ENCODE peak calls at places on chromosomes 1 and 21, in six cellular contexts. H is AG04450; W is lower lobe of right lung; L is ascending aorta; Y is naive thymus-derived CD4-positive, alpha-beta T cell; V is MM.1S. T is an unnamed sample.

GRCh38 chr1:85135456-85135798 is 65.4 kb downstream of the SYDE2 start:
- DNase-seq in H (no peak), W (no peak), L (no peak), Y (no peak), V (no peak), T (no peak)

GRCh38 chr1:152013664-152014237 is 20.1 kb upstream of the S100A10 start:
- DNase-seq in H (no peak), W (peak), L (no peak), Y (no peak), V (peak), T (peak)

GRCh38 chr21:30839304-30839703 is 9.7 kb upstream of the KRTAP7-1 start:
- DNase-seq in H (no peak), W (no peak), L (no peak), Y (no peak), V (peak), T (no peak)

GRCh38 chr1:206856674-206857464 is 8.6 kb upstream of the IL20 start:
- DNase-seq in H (no peak), W (no peak), L (no peak), Y (peak), V (peak), T (no peak)

GRCh38 chr1:161801955-161802354 is 35.8 kb downstream of the ATF6 start:
- DNase-seq in H (no peak), W (no peak), L (no peak), Y (no peak), V (peak), T (no peak)

GRCh38 chr1:85585845-85586244 is 5.3 kb downstream of the CCN1 start:
- DNase-seq in H (peak), W (no peak), L (peak), Y (no peak), V (no peak), T (no peak)

GRCh38 chr1:220135755-220136154 is 41.8 kb downstream of the IARS2 start:
- DNase-seq in H (no peak), W (no peak), L (no peak), Y (no peak), V (no peak), T (no peak)

GRCh38 chr1:86015375-86015774 is 141.2 kb downstream of the COL24A1 start:
- DNase-seq in H (no peak), W (no peak), L (no peak), Y (no peak), V (no peak), T (no peak)

GRCh38 chr1:107076846-107077245 is 20.4 kb downstream of the PRMT6 start:
- DNase-seq in H (peak), W (no peak), L (no peak), Y (no peak), V (no peak), T (no peak)

GRCh38 chr1:5430911-5431310 is 561.3 kb downstream of the NPHP4 start:
- DNase-seq in H (no peak), W (no peak), L (no peak), Y (no peak), V (no peak), T (no peak)

GRCh38 chr1:244599937-244600350 is 53.0 kb upstream of the DESI2 start:
- DNase-seq in H (peak), W (no peak), L (peak), Y (no peak), V (peak), T (peak)

GRCh38 chr1:185745165-185745564 is 11.0 kb downstream of the HMCN1 start:
- DNase-seq in H (no peak), W (no peak), L (no peak), Y (no peak), V (no peak), T (no peak)

GRCh38 chr21:33359446-33359845 is 34.7 kb downstream of the IFNAR1 start:
- DNase-seq in H (no peak), W (no peak), L (no peak), Y (no peak), V (no peak), T (no peak)

GRCh38 chr1:1164701-1165451 is 8.8 kb upstream of the TTLL10 start:
- DNase-seq in H (no peak), W (no peak), L (no peak), Y (no peak), V (no peak), T (peak)

GRCh38 chr1:60265560-60266535 is 192.3 kb upstream of the C1orf87 start:
- DNase-seq in H (no peak), W (no peak), L (no peak), Y (no peak), V (no peak), T (no peak)

GRCh38 chr1:59177756-59178155 is 119.1 kb upstream of the FGGY start:
- DNase-seq in H (no peak), W (no peak), L (no peak), Y (no peak), V (no peak), T (no peak)

GRCh38 chr21:33029512-33029921 is 3.8 kb downstream of the OLIG2 start:
- DNase-seq in H (no peak), W (no peak), L (no peak), Y (no peak), V (no peak), T (no peak)

GRCh38 chr1:113886417-113887391 is 677 bp downstream of the BCL2L15 start:
- DNase-seq in H (no peak), W (no peak), L (no peak), Y (no peak), V (no peak), T (peak)

GRCh38 chr1:94683886-94684285 is 136.3 kb upstream of the SLC44A3 start:
- DNase-seq in H (no peak), W (no peak), L (no peak), Y (no peak), V (no peak), T (no peak)

GRCh38 chr1:159828916-159829634 is 2.4 kb downstream of the SLAMF8 start:
- DNase-seq in H (no peak), W (peak), L (peak), Y (no peak), V (peak), T (peak)

GRCh38 chr1:10033359-10033845 is 644 bp downstream of the UBE4B start:
- DNase-seq in H (no peak), W (no peak), L (no peak), Y (no peak), V (peak), T (no peak)

GRCh38 chr21:45357436-45358260 is 47.3 kb upstream of the COL18A1 start:
- DNase-seq in H (no peak), W (peak), L (no peak), Y (no peak), V (no peak), T (peak)

GRCh38 chr1:170369000-170369399 is 163.0 kb upstream of the GORAB start:
- DNase-seq in H (no peak), W (no peak), L (no peak), Y (no peak), V (no peak), T (no peak)

GRCh38 chr1:93980881-93981280 is 71.7 kb upstream of the GCLM start:
- DNase-seq in H (no peak), W (no peak), L (no peak), Y (no peak), V (no peak), T (no peak)

GRCh38 chr1:3518256-3518655 is 63.8 kb downstream of the ARHGEF16 start:
- DNase-seq in H (no peak), W (no peak), L (no peak), Y (peak), V (no peak), T (no peak)

GRCh38 chr1:107858323-107858722 is 106.7 kb downstream of the VAV3 start:
- DNase-seq in H (no peak), W (no peak), L (no peak), Y (no peak), V (no peak), T (no peak)

GRCh38 chr21:45199201-45199600 is 88.5 kb downstream of the POFUT2 start:
- DNase-seq in H (no peak), W (no peak), L (no peak), Y (no peak), V (no peak), T (no peak)

GRCh38 chr1:63128562-63128961 is 193.8 kb upstream of the FOXD3 start:
- DNase-seq in H (no peak), W (no peak), L (no peak), Y (no peak), V (no peak), T (no peak)

GRCh38 chr1:65067491-65068201 is 80.4 kb upstream of the AK4 start:
- DNase-seq in H (no peak), W (peak), L (peak), Y (peak), V (peak), T (peak)

GRCh38 chr1:159790237-159790917 is 9.6 kb downstream of the DUSP23 start:
- DNase-seq in H (no peak), W (no peak), L (no peak), Y (no peak), V (peak), T (no peak)

GRCh38 chr1:39061951-39062350 is 35.8 kb downstream of the NDUFS5 start:
- DNase-seq in H (no peak), W (no peak), L (no peak), Y (no peak), V (no peak), T (no peak)

GRCh38 chr1:157137051-157137772 is 983 bp downstream of the ETV3 start:
- DNase-seq in H (no peak), W (no peak), L (no peak), Y (no peak), V (peak), T (no peak)

DNA sequence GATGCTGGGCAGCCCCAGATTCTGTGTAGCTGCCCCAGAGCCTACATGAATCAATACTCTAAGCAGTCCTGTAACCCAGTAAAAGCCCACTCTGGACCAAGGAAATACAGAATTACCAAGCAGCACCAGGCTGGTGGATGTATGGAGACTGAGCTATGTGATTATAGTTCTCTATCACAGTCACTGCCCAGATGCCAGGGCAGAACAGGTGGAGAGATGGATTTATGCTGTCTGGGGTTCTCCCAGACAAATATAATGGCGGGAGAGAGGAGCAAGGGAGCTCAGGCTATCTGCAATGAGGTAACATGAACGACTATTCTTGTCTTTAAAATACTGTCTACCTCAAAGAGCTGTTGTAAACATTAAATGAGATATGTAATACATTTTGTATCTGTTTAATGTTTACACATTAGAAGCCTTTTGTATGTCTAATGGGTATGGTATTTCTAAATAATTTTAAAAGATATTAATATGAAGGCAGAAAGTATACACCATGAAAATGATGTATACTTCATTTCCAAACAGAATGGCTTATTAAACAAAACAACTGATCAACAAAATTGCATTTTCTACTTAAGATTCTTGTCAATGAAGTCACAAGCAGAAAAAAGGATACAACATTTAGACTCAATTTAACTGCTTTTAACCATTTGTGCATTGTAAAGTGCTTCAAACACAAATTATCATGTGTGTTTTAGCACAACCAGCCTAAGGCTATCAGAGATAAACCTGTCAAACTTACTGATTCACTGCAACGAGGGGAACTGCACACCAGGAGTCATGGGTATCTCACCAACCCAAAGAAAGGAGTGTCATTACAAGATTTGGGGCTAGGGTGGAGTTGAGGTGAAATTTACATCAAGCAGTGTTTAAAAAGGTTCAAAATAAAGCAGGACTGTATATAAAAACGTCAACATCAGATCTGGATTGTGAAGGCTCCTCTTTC is 3.0 kb downstream of the SDE2 start:
- DNase-seq in H (no peak), W (no peak), L (no peak), Y (no peak), V (no peak), T (no peak)
- H3K27ac ChIP-seq in H (no peak), W (no peak), L (no peak), Y (peak), V (no peak), T (no peak)

DNA sequence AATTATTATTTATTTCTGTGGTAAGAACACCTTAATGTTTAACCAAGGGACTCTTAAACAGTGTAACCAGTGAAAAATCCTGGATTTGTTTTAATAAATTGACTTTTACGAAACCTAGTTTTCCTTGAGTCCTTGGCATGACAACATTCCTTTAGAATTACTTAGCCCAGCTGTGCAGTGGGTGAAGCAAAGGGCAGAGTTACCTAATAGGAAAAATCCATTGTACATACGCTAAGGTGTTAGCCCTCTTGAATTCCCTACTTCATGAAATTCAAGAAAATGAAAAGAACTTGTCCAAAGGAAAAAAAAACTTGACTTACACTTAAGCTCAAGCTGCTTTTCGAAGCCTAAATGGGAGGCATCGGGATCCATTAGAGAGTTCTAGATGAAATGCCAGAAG is 852.0 kb upstream of the ADAMTS5 start:
- DNase-seq in H (no peak), W (no peak), L (no peak), Y (no peak), V (no peak), T (no peak)
- H3K27ac ChIP-seq in H (no peak), W (peak), L (no peak), Y (no peak), V (no peak), T (no peak)

GRCh38 chr1:8791819-8792218 is 25.6 kb downstream of the RERE start:
- DNase-seq in H (no peak), W (no peak), L (no peak), Y (no peak), V (no peak), T (no peak)

GRCh38 chr1:8790987-8791386 is 26.5 kb downstream of the RERE start:
- DNase-seq in H (no peak), W (no peak), L (no peak), Y (no peak), V (no peak), T (no peak)

GRCh38 chr1:8787218-8787617 is 30.2 kb downstream of the RERE start:
- DNase-seq in H (no peak), W (no peak), L (no peak), Y (no peak), V (no peak), T (no peak)

GRCh38 chr1:8790478-8790877 is 27.0 kb downstream of the RERE start:
- DNase-seq in H (no peak), W (no peak), L (no peak), Y (no peak), V (no peak), T (no peak)

GRCh38 chr1:8789314-8790214 is 27.9 kb downstream of the RERE start:
- DNase-seq in H (no peak), W (no peak), L (no peak), Y (no peak), V (no peak), T (no peak)
- H3K27ac ChIP-seq in H (no peak), W (peak), L (no peak), Y (no peak), V (no peak), T (no peak)

GRCh38 chr1:155131846-155132245 is 3.8 kb upstream of the SLC50A1 start:
- DNase-seq in H (no peak), W (no peak), L (no peak), Y (no peak), V (no peak), T (no peak)

GRCh38 chr1:155128755-155129473 is 1.2 kb downstream of the EFNA1 start:
- DNase-seq in H (no peak), W (peak), L (no peak), Y (no peak), V (no peak), T (peak)

GRCh38 chr1:155133799-155134281 is 1.8 kb upstream of the SLC50A1 start:
- DNase-seq in H (no peak), W (no peak), L (no peak), Y (no peak), V (no peak), T (no peak)

GRCh38 chr1:155130272-155131006 is 2.8 kb downstream of the EFNA1 start:
- DNase-seq in H (no peak), W (no peak), L (no peak), Y (no peak), V (no peak), T (no peak)

GRCh38 chr1:155131285-155131684 is 3.6 kb downstream of the EFNA1 start:
- DNase-seq in H (no peak), W (peak), L (no peak), Y (no peak), V (no peak), T (peak)
- H3K27ac ChIP-seq in H (no peak), W (peak), L (no peak), Y (peak), V (no peak), T (peak)

GRCh38 chr1:198520524-198521254 is 19.8 kb downstream of the ATP6V1G3 start:
- DNase-seq in H (no peak), W (no peak), L (no peak), Y (no peak), V (peak), T (no peak)

GRCh38 chr1:198517623-198518022 is 22.9 kb downstream of the ATP6V1G3 start:
- DNase-seq in H (no peak), W (no peak), L (no peak), Y (no peak), V (no peak), T (no peak)

GRCh38 chr1:198523183-198523942 is 17.1 kb downstream of the ATP6V1G3 start:
- DNase-seq in H (no peak), W (no peak), L (no peak), Y (peak), V (no peak), T (no peak)

DNA sequence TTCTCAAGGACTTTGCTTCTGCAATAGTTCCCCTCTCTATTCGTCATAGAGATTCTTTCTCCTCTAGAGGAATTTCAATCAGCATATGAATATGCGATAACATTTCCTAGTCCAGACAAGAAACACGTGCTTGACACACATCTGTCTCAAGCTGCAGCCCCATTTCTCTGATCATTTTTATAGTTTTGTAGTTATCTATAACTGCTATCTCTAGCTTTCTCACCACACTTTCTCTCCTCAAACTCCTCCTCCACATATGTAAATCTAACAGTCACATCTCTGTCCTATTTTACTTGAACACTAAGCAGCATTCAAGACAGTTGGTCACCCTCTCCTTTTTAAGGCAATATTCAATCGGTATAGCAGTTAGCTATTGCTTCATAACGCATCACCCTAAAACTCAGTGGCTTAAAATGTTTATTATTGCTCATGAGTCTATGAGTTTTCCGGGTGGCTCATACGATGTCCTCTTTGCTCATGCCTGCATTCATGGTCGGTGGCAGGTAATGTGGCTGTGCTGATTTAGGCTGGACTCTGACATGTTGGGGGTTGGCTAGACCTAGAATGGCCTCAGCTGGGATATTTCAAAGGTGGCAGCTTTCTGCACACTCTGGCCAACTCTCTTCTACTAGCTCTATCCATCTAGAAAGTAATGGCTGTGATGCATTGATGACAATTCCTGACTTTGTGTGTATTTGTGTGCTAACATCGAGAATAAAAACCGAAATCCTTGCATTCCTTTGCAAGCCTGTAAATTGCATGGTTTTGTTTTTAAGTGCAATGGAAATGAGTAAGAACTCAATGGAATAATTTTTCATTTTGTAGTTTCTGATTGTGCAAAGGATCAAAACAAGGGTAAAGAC is 20.6 kb downstream of the ATP6V1G3 start:
- DNase-seq in H (no peak), W (no peak), L (no peak), Y (no peak), V (no peak), T (no peak)
- H3K27ac ChIP-seq in H (no peak), W (no peak), L (no peak), Y (peak), V (no peak), T (no peak)

GRCh38 chr1:209595599-209595998 is 12.1 kb downstream of the CAMK1G start:
- DNase-seq in H (no peak), W (no peak), L (no peak), Y (no peak), V (no peak), T (no peak)

GRCh38 chr1:209593747-209594146 is 10.2 kb downstream of the CAMK1G start:
- DNase-seq in H (no peak), W (no peak), L (no peak), Y (no peak), V (no peak), T (no peak)

GRCh38 chr1:209595032-209595431 is 11.5 kb downstream of the CAMK1G start:
- DNase-seq in H (no peak), W (no peak), L (no peak), Y (no peak), V (no peak), T (no peak)

GRCh38 chr1:209597496-209597895 is 14.0 kb downstream of the CAMK1G start:
- DNase-seq in H (no peak), W (no peak), L (no peak), Y (no peak), V (no peak), T (no peak)

DNA sequence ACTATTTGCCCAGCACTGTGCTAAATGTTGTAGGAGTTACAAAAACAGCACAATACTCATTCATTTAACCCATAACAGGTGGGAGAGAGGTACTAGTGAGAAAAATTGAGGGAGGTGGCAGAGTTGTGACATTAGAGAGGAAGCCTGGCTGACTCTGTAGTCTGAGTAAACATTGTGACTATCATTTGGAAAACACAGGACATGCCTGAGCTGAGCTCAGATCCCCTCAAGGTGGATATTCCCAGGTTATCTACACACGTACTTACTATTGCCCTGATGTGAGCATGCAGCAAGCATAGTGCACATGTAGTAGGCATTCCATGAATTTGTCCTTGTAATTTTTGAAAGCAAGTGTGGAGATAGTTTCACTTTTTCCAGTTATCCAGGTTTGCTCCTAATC is 10.9 kb downstream of the CAMK1G start:
- DNase-seq in H (no peak), W (no peak), L (no peak), Y (no peak), V (no peak), T (no peak)
- H3K27ac ChIP-seq in H (no peak), W (no peak), L (no peak), Y (no peak), V (no peak), T (no peak)

T was measured in stomach.